ENCODE peak calls at places on chromosome X, in four cellular contexts. J is astrocyte of the spinal cord, Q is K562, N is fibroblast of the aortic adventitia. E is an unnamed sample.

GRCh38 chrX:68672581-68673318 is 25.3 kb downstream of the STARD8 start:
- DNase-seq in J (no peak), N (no peak), Q (no peak), E (no peak)

GRCh38 chrX:106037835-106038473 is 573 bp downstream of the SERPINA7 start:
- DNase-seq in N (no peak), J (no peak), Q (no peak), E (no peak)

GRCh38 chrX:109890910-109891502 is 111.9 kb upstream of the TMEM164 start:
- DNase-seq in N (peak), J (peak), Q (peak), E (no peak)

GRCh38 chrX:13939741-13940597 is 89.7 kb downstream of the GEMIN8 start:
- DNase-seq in Q (no peak), N (no peak), J (peak), E (no peak)

GRCh38 chrX:137194164-137194563 is 160.4 kb upstream of the GPR101 start:
- DNase-seq in J (peak), Q (peak), N (peak), E (no peak)

GRCh38 chrX:65688403-65688881 is 21.0 kb downstream of the MSN start:
- DNase-seq in J (no peak), N (peak), Q (no peak), E (no peak)

GRCh38 chrX:39563189-39563588 is 534.6 kb downstream of the BCOR start:
- DNase-seq in J (no peak), N (no peak), Q (no peak), E (no peak)

GRCh38 chrX:96729868-96730643 is 45.4 kb downstream of the DIAPH2 start:
- DNase-seq in J (no peak), N (no peak), Q (no peak), E (no peak)

GRCh38 chrX:2723316-2723879 is 28.4 kb upstream of the XG start:
- DNase-seq in Q (no peak), N (no peak), J (no peak), E (no peak)

GRCh38 chrX:63664083-63664482 is 120.9 kb downstream of the ARHGEF9 start:
- DNase-seq in J (no peak), N (peak), Q (no peak), E (no peak)

GRCh38 chrX:43349363-43349762 is 306.7 kb upstream of the MAOA start:
- DNase-seq in N (peak), Q (peak), J (peak), E (no peak)

GRCh38 chrX:34900691-34901090 is 41.9 kb upstream of the FAM47B start:
- DNase-seq in N (peak), Q (no peak), J (no peak), E (no peak)

GRCh38 chrX:19677121-19677520 is 161.8 kb upstream of the MAP3K15 start:
- DNase-seq in J (no peak), N (no peak), Q (no peak), E (no peak)

GRCh38 chrX:12441376-12442128 is 303.3 kb downstream of the FRMPD4 start:
- DNase-seq in Q (no peak), J (peak), N (peak), E (peak)

GRCh38 chrX:132226169-132226568 is 6.9 kb upstream of the RAP2C start:
- DNase-seq in Q (no peak), J (no peak), N (peak), E (no peak)

GRCh38 chrX:105375816-105376215 is 155.3 kb upstream of the TEX13A start:
- DNase-seq in N (peak), Q (no peak), J (peak), E (peak)

GRCh38 chrX:28697732-28698131 is 110.5 kb downstream of the IL1RAPL1 start:
- DNase-seq in Q (no peak), J (no peak), N (no peak), E (no peak)

GRCh38 chrX:23100826-23101225 is 101.1 kb downstream of the DDX53 start:
- DNase-seq in J (no peak), N (no peak), Q (no peak), E (no peak)

DNA sequence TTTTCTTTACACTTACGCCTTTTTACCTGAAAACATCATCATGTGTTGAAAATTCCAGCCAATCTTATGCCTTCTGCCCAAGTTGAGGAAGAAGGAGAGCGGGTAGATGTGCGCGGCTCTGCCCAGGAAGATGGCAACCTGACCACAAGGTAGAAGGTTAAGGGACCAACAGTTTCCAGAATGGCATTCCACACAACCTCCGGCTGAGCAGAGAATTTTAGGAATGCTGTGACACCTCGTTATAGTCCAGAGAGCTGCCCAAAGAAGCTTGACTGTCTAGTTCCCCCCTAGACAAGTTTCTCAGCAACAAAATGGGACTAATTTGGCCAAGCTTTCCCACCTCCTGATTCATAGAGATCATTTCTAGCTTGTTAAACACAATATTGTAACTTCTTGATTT is 75.1 kb downstream of the CHST7 start:
- DNase-seq in N (no peak), Q (no peak), J (no peak), E (no peak)
- H3K4me3 ChIP-seq in N (no peak), Q (no peak), J (no peak), E (no peak)

GRCh38 chrX:37910186-37910585 is 62.8 kb upstream of the DYNLT3 start:
- DNase-seq in N (no peak), J (no peak), Q (no peak), E (no peak)

GRCh38 chrX:37906357-37906756 is 59.0 kb upstream of the DYNLT3 start:
- DNase-seq in Q (no peak), N (no peak), J (no peak), E (no peak)

GRCh38 chrX:37904833-37905232 is 57.5 kb upstream of the DYNLT3 start:
- DNase-seq in Q (no peak), N (no peak), J (no peak), E (no peak)

GRCh38 chrX:37905436-37906147 is 58.2 kb upstream of the DYNLT3 start:
- DNase-seq in Q (no peak), J (peak), N (peak), E (no peak)
- H3K4me3 ChIP-seq in Q (no peak), J (peak), N (peak), E (peak)

GRCh38 chrX:153647461-153648357 is 706 bp downstream of the DUSP9 start:
- DNase-seq in N (no peak), Q (peak), J (no peak), E (no peak)

GRCh38 chrX:153648358-153649177 is 1.6 kb downstream of the DUSP9 start:
- DNase-seq in N (no peak), J (no peak), Q (no peak), E (no peak)

GRCh38 chrX:153645151-153645550 is 1.9 kb upstream of the DUSP9 start:
- DNase-seq in Q (no peak), J (no peak), N (no peak), E (no peak)

GRCh38 chrX:153645921-153646481 is 1.0 kb upstream of the DUSP9 start:
- DNase-seq in J (no peak), N (no peak), Q (no peak), E (no peak)

GRCh38 chrX:153646620-153647373 is at the start of gene DUSP9:
- DNase-seq in J (no peak), N (no peak), Q (peak), E (no peak)
- H3K4me3 ChIP-seq in J (no peak), N (no peak), Q (peak), E (peak)

DNA sequence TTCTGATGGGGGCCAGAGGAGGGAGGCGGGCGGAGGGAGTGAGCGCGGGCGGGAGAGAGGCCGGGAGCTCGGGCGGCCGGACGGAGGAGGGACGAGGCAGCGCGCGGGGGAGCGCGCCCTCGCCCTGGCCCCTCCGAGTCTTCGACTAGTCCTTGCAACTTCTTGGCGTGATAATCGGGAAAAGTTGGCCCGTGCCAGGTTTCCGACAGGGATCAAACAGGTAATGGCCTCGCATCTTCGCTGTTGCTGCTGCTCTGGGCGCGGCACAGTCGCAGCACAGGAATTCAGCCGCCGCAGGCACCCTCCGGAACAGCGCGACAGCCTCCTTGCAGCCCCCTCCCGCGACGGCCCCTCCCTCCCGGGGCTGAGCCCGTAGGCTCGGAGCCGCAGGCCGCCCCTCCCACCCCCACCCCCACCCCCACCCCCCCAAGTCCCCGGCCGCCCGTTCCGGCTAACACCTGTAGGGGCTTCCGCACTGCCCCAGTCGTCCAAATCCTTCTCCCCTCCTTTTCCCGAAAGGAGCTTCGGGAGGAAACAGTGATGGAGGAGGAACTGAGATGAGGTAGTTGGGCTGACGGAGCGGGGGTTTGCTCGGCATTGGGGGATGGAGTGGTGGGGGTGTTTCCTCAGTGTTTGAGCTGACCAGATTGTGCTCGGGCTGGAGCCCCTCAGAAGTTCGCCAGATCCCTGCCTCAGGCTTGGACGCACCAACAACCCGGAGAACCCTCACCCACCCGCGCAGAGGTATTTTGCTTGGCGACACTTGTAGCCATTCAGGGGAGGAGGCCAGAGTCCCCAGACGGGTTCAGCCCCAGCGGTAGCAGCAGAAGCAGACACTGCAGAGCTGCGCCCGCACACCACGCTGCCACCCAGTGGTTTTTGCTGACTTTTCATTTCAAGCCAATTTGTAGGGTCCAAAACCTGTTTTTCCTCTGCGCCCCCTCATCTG is at the start of gene FGF13:
- DNase-seq in N (no peak), Q (no peak), J (peak), E (no peak)
- H3K4me3 ChIP-seq in N (peak), Q (no peak), J (peak), E (peak)

DNA sequence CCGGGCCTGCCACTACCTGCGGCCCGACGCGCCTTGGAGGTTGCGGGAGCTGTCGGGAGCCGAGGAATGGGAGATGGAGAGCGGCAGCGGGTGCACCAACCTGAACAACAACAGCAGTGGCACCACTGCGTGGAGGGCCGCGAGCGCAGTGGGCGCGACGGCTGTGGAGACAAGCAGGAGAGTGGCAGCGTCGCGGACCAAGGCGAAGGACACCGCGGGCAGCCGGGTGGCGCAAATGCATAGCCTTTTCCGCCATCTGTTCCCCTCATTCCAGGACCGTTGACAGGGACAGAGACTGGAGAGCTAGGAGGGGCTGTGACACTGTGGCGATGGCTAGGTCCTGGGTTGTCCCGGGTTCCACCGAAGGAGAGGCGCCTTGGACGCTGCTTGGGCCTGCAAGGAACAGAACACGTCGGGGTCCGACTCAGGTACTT is 962 bp downstream of the SOWAHD start:
- DNase-seq in Q (no peak), J (no peak), N (no peak), E (no peak)
- H3K4me3 ChIP-seq in Q (no peak), J (no peak), N (no peak), E (peak)

GRCh38 chrX:129956765-129957164 is 25.7 kb upstream of the BCORL1 start:
- DNase-seq in Q (no peak), N (no peak), J (no peak), E (no peak)
- H3K4me3 ChIP-seq in Q (peak), N (peak), J (peak), E (peak)

E was measured in skeletal muscle cell.